ENCODE peak calls at places on chromosomes 2 and 18, in six cellular contexts. H is GM03348; Q is IMR-90; A is OCI-LY7; T is cardiac fibroblast; S is activated naive CD4-positive, alpha-beta T cell treated with anti-CD3 and anti-CD28 coated beads, Interleukin-2, amount 50 U/mL, for 16 hours. K is an unnamed sample.

GRCh38 chr2:214378455-214379103 is 32.3 kb upstream of the VWC2L start:
- DNase-seq in H (no peak), Q (no peak), A (no peak), T (no peak), S (no peak), K (no peak)

GRCh38 chr2:223315813-223316212 is 263.8 kb downstream of the KCNE4 start:
- DNase-seq in H (peak; percentile 18), Q (peak; percentile 12), A (no peak), T (no peak), S (no peak), K (no peak)

GRCh38 chr2:239268082-239268481 is 132.7 kb downstream of the HDAC4 start:
- DNase-seq in H (no peak), Q (no peak), A (no peak), T (no peak), S (no peak), K (no peak)

GRCh38 chr2:121096611-121097010 is 188.4 kb downstream of the TFCP2L1 start:
- DNase-seq in H (no peak), Q (no peak), A (no peak), T (no peak), S (no peak), K (no peak)

GRCh38 chr2:16948073-16948472 is 282.4 kb upstream of the CYRIA start:
- DNase-seq in H (no peak), Q (no peak), A (no peak), T (no peak), S (no peak), K (no peak)

GRCh38 chr2:234495801-234496441 is 960 bp downstream of the ARL4C start:
- DNase-seq in H (peak; percentile 44), Q (peak; percentile 32), A (peak; percentile 49), T (peak; percentile 42), S (peak; percentile 30), K (no peak)

GRCh38 chr2:101080214-101081068 is 70.7 kb downstream of the TBC1D8 start:
- DNase-seq in H (no peak), Q (no peak), A (no peak), T (no peak), S (no peak), K (no peak)

GRCh38 chr2:157625311-157625710 is 3.4 kb downstream of the ACVR1C start:
- DNase-seq in H (peak; percentile 7), Q (no peak), A (no peak), T (no peak), S (no peak), K (no peak)

GRCh38 chr2:3277748-3278520 is 99.7 kb downstream of the EIPR1 start:
- DNase-seq in H (no peak), Q (no peak), A (no peak), T (no peak), S (no peak), K (no peak)

GRCh38 chr2:120237491-120237902 is 14.3 kb upstream of the TMEM185B start:
- DNase-seq in H (peak; percentile 84), Q (peak; percentile 80), A (no peak), T (peak; percentile 72), S (no peak), K (no peak)

GRCh38 chr2:172204762-172205161 is 102.1 kb upstream of the DLX2 start:
- DNase-seq in H (no peak), Q (no peak), A (no peak), T (no peak), S (no peak), K (no peak)

GRCh38 chr18:64103979-64104378 is 44.9 kb downstream of the LINC00305 start:
- DNase-seq in H (no peak), Q (no peak), A (no peak), T (no peak), S (no peak), K (no peak)

GRCh38 chr2:155645771-155646170 is 686.8 kb downstream of the NR4A2 start:
- DNase-seq in H (no peak), Q (no peak), A (no peak), T (no peak), S (no peak), K (no peak)

GRCh38 chr18:79962835-79963657 is 1.4 kb upstream of the HSBP1L1 start:
- DNase-seq in H (no peak), Q (no peak), A (no peak), T (no peak), S (no peak), K (peak; percentile 38)

GRCh38 chr2:1088192-1088860 is 137.7 kb downstream of the SNTG2 start:
- DNase-seq in H (peak; percentile 33), Q (peak; percentile 16), A (no peak), T (peak; percentile 11), S (no peak), K (no peak)

GRCh38 chr18:78979058-78979680 is 449 bp upstream of the SALL3 start:
- DNase-seq in H (peak; percentile 41), Q (no peak), A (no peak), T (no peak), S (no peak), K (no peak)

GRCh38 chr18:62081248-62081647 is 105.6 kb downstream of the PIGN start:
- DNase-seq in H (no peak), Q (no peak), A (no peak), T (no peak), S (no peak), K (no peak)

GRCh38 chr2:161090401-161090800 is 69.8 kb upstream of the TANK start:
- DNase-seq in H (no peak), Q (peak; percentile 12), A (no peak), T (peak; percentile 29), S (peak; percentile 30), K (no peak)

GRCh38 chr2:144935736-144936135 is 415.8 kb upstream of the ZEB2 start:
- DNase-seq in H (no peak), Q (no peak), A (no peak), T (no peak), S (no peak), K (no peak)

GRCh38 chr2:6721395-6721794 is 144.3 kb downstream of the CMPK2 start:
- DNase-seq in H (no peak), Q (no peak), A (no peak), T (no peak), S (no peak), K (no peak)

GRCh38 chr2:213723051-213723560 is 438.8 kb downstream of the SPAG16 start:
- DNase-seq in H (no peak), Q (no peak), A (no peak), T (no peak), S (no peak), K (no peak)

GRCh38 chr2:71611247-71611646 is 157.9 kb downstream of the DYSF start:
- DNase-seq in H (no peak), Q (no peak), A (no peak), T (no peak), S (no peak), K (no peak)

GRCh38 chr2:158498043-158498748 is 41.4 kb downstream of the PKP4 start:
- DNase-seq in H (peak; percentile 30), Q (peak; percentile 54), A (no peak), T (no peak), S (no peak), K (no peak)

GRCh38 chr2:183250061-183250460 is 125.8 kb downstream of the NUP35 start:
- DNase-seq in H (no peak), Q (no peak), A (no peak), T (no peak), S (no peak), K (no peak)

GRCh38 chr2:182827182-182827879 is 39.1 kb downstream of the FRZB start:
- DNase-seq in H (no peak), Q (peak; percentile 31), A (no peak), T (no peak), S (no peak), K (no peak)

GRCh38 chr18:49360582-49360981 is 99.9 kb downstream of the DYM start:
- DNase-seq in H (no peak), Q (no peak), A (peak; percentile 1), T (no peak), S (no peak), K (no peak)

GRCh38 chr18:12879840-12880531 is 4.1 kb downstream of the PTPN2 start:
- DNase-seq in H (no peak), Q (no peak), A (no peak), T (no peak), S (no peak), K (no peak)

GRCh38 chr2:214108598-214108997 is 302.3 kb upstream of the VWC2L start:
- DNase-seq in H (no peak), Q (no peak), A (no peak), T (no peak), S (no peak), K (no peak)

GRCh38 chr18:73826098-73826497 is 321.5 kb downstream of the FBXO15 start:
- DNase-seq in H (no peak), Q (peak; percentile 76), A (no peak), T (no peak), S (no peak), K (no peak)

GRCh38 chr2:239162141-239162821 is 238.5 kb downstream of the HDAC4 start:
- DNase-seq in H (no peak), Q (no peak), A (no peak), T (no peak), S (no peak), K (no peak)

GRCh38 chr2:45741451-45741850 is 90.0 kb downstream of the PRKCE start:
- DNase-seq in H (no peak), Q (no peak), A (no peak), T (no peak), S (no peak), K (no peak)

GRCh38 chr2:239249781-239250180 is 151.0 kb downstream of the HDAC4 start:
- DNase-seq in H (no peak), Q (peak; percentile 93), A (no peak), T (peak; percentile 83), S (no peak), K (no peak)

GRCh38 chr2:198309673-198310280 is 505.4 kb downstream of the PLCL1 start:
- DNase-seq in H (peak; percentile 78), Q (peak; percentile 38), A (peak; percentile 72), T (peak; percentile 67), S (peak; percentile 45), K (peak; percentile 3)

GRCh38 chr2:232265329-232265728 is 113.2 kb upstream of the ALPP start:
- DNase-seq in H (no peak), Q (no peak), A (no peak), T (no peak), S (no peak), K (no peak)

GRCh38 chr2:27255660-27256059 is 7.2 kb downstream of the SLC30A3 start:
- DNase-seq in H (peak; percentile 69), Q (peak; percentile 67), A (no peak), T (peak; percentile 72), S (no peak), K (no peak)

GRCh38 chr2:108916397-108917077 is 72.5 kb downstream of the EDAR start:
- DNase-seq in H (no peak), Q (no peak), A (no peak), T (no peak), S (no peak), K (no peak)

GRCh38 chr2:86499326-86499725 is 58.2 kb downstream of the KDM3A start:
- DNase-seq in H (no peak), Q (no peak), A (no peak), T (no peak), S (no peak), K (no peak)

GRCh38 chr2:230956827-230957755 is 32.0 kb upstream of the GPR55 start:
- DNase-seq in H (peak; percentile 70), Q (peak; percentile 49), A (no peak), T (peak; percentile 50), S (peak; percentile 32), K (no peak)

GRCh38 chr18:7021994-7022840 is 95.4 kb downstream of the LAMA1 start:
- DNase-seq in H (no peak), Q (peak; percentile 43), A (peak; percentile 26), T (peak; percentile 52), S (no peak), K (no peak)

K was measured in effector memory CD4-positive, alpha-beta T cell.